ENCODE peak calls at places on chromosomes 4 and X, in ten cellular contexts. S is Ammon's horn; B is EL; F is neural crest cell; K is EH; R is effector memory CD4-positive, alpha-beta T cell; O is OCI-LY7; C is KBM-7; T is GM12891; Y is mammary epithelial cell. W is an unnamed sample.

GRCh38 chr4:815464-816146 is 10.3 kb downstream of the CPLX1 start:
- DNase-seq in O (peak), R (no peak), T (no peak), C (no peak), S (no peak), B (no peak), K (no peak), Y (no peak), F (no peak), W (no peak)

GRCh38 chrX:87370865-87371264 is 146.7 kb upstream of the KLHL4 start:
- DNase-seq in F (no peak), B (no peak), K (no peak), O (no peak), S (no peak), R (no peak), T (no peak), Y (no peak), C (no peak), W (no peak)

GRCh38 chrX:121336831-121337421 is 289.5 kb downstream of the GLUD2 start:
- DNase-seq in C (no peak), O (no peak), B (no peak), T (no peak), Y (peak), S (no peak), F (no peak), K (no peak), R (no peak), W (no peak)

GRCh38 chr4:142696334-142697122 is 149.6 kb downstream of the INPP4B start:
- DNase-seq in Y (no peak), B (no peak), F (no peak), S (no peak), C (peak), K (peak), O (no peak), T (no peak), R (no peak), W (no peak)

GRCh38 chr4:154164931-154165839 is 326.4 kb downstream of the DCHS2 start:
- DNase-seq in Y (peak), O (no peak), K (peak), C (no peak), F (no peak), T (no peak), B (peak), S (peak), R (no peak), W (no peak)

GRCh38 chr4:62644372-62644771 is 1444.2 kb downstream of the ADGRL3 start:
- DNase-seq in F (no peak), R (no peak), Y (peak), K (no peak), O (peak), T (no peak), C (peak), B (no peak), S (peak), W (no peak)

GRCh38 chrX:3461824-3462508 is 115.5 kb upstream of the MXRA5 start:
- DNase-seq in F (no peak), K (peak), Y (no peak), B (peak), R (no peak), S (no peak), T (no peak), O (no peak), C (no peak), W (no peak)

GRCh38 chrX:120302434-120302833 is 8.8 kb downstream of the TMEM255A start:
- DNase-seq in O (peak), K (no peak), B (peak), R (no peak), C (peak), Y (peak), F (no peak), T (no peak), S (no peak), W (no peak)

GRCh38 chrX:9492901-9493300 is 28.0 kb downstream of the TBL1X start:
- DNase-seq in R (no peak), B (no peak), C (no peak), O (no peak), Y (no peak), T (no peak), S (no peak), F (no peak), K (peak), W (no peak)

GRCh38 chr4:134045411-134045810 is 156.2 kb downstream of the PABPC4L start:
- DNase-seq in O (no peak), B (no peak), Y (no peak), S (no peak), F (no peak), R (no peak), T (no peak), K (no peak), C (no peak), W (no peak)

GRCh38 chr4:109094061-109094460 is 208.4 kb downstream of the COL25A1 start:
- DNase-seq in Y (no peak), O (no peak), R (no peak), S (no peak), B (no peak), F (no peak), T (no peak), K (no peak), C (peak), W (no peak)

GRCh38 chrX:41148553-41148952 is 63.3 kb downstream of the USP9X start:
- DNase-seq in F (no peak), B (peak), S (no peak), K (peak), Y (peak), R (no peak), O (no peak), C (no peak), T (no peak), W (no peak)

GRCh38 chr4:124322234-124322831 is 390.2 kb downstream of the ANKRD50 start:
- DNase-seq in K (peak), S (peak), T (no peak), B (peak), Y (peak), C (peak), F (no peak), O (peak), R (no peak), W (no peak)

GRCh38 chr4:138410266-138410665 is 168.1 kb upstream of the SLC7A11 start:
- DNase-seq in S (peak), F (no peak), Y (no peak), K (peak), O (no peak), C (no peak), R (no peak), T (no peak), B (no peak), W (no peak)

GRCh38 chr4:4182835-4183568 is 43.7 kb downstream of the OTOP1 start:
- DNase-seq in B (no peak), S (no peak), F (peak), C (peak), T (peak), R (no peak), K (peak), O (peak), Y (no peak), W (no peak)

GRCh38 chrX:105458846-105459245 is 238.4 kb upstream of the TEX13A start:
- DNase-seq in F (no peak), Y (no peak), K (no peak), B (no peak), S (no peak), O (no peak), T (no peak), R (no peak), C (no peak), W (no peak)

GRCh38 chrX:20112022-20112421 is 4.7 kb downstream of the MAP7D2 start:
- DNase-seq in R (no peak), K (no peak), F (no peak), B (no peak), C (no peak), O (no peak), S (no peak), Y (no peak), T (no peak), W (no peak)

GRCh38 chr4:15303052-15303641 is 124.7 kb upstream of the C1QTNF7 start:
- DNase-seq in T (no peak), O (no peak), K (peak), F (no peak), S (no peak), R (no peak), B (peak), Y (peak), C (no peak), W (no peak)

GRCh38 chr4:123621072-123621705 is 224.6 kb downstream of the SPRY1 start:
- DNase-seq in F (no peak), R (no peak), B (no peak), S (no peak), O (no peak), T (no peak), C (peak), K (no peak), Y (peak), W (no peak)

GRCh38 chrX:48496660-48497059 is 12.1 kb upstream of the PORCN start:
- DNase-seq in Y (no peak), F (no peak), S (no peak), R (no peak), T (no peak), K (peak), B (peak), O (no peak), C (no peak), W (no peak)

GRCh38 chr4:8609824-8610350 is 17.3 kb downstream of the CPZ start:
- DNase-seq in S (no peak), Y (no peak), F (no peak), C (no peak), B (no peak), R (no peak), K (no peak), T (no peak), O (no peak), W (no peak)

GRCh38 chrX:24282381-24283121 is 31.3 kb downstream of the SUPT20HL2 start:
- DNase-seq in R (no peak), C (peak), T (no peak), B (no peak), Y (no peak), F (no peak), O (peak), K (peak), S (no peak), W (no peak)

GRCh38 chrX:133776072-133776471 is 209.3 kb downstream of the GPC3 start:
- DNase-seq in Y (no peak), S (no peak), C (peak), R (no peak), T (no peak), K (peak), F (peak), B (peak), O (no peak), W (no peak)

W was measured in D721Med.